ENCODE peak calls at places on chromosomes 11 and 22, in six cellular contexts. F is sigmoid colon, N is fibroblast of pulmonary artery, W is heart left ventricle, G is astrocyte of the spinal cord, S is brain microvascular endothelial cell. C is an unnamed sample.
A peak's percentile ranks its signal among the peaks of the same experiment; 100 is the strongest.

GRCh38 chr22:25176799-25177198 is 22.9 kb upstream of the CRYBB3 start:
- DNase-seq in F (no peak), N (no peak), W (no peak), G (no peak), S (no peak), C (no peak)

GRCh38 chr11:27423125-27423524 is 49.5 kb downstream of the LGR4 start:
- DNase-seq in F (peak; percentile 75), N (peak; percentile 98), W (no peak), G (no peak), S (peak; percentile 17), C (peak; percentile 77)

GRCh38 chr22:30245181-30245984 is 1.2 kb downstream of the LIF start:
- DNase-seq in F (no peak), N (no peak), W (no peak), G (no peak), S (no peak), C (no peak)

GRCh38 chr22:22945195-22945594 is 57.6 kb downstream of the IGLL5 start:
- DNase-seq in F (no peak), N (no peak), W (peak; percentile 7), G (no peak), S (no peak), C (no peak)

GRCh38 chr11:79414644-79415317 is 26.0 kb downstream of the TENM4 start:
- DNase-seq in F (no peak), N (peak; percentile 69), W (no peak), G (peak; percentile 84), S (peak; percentile 52), C (no peak)

GRCh38 chr11:16862733-16863132 is 124.3 kb downstream of the C11orf58 start:
- DNase-seq in F (no peak), N (no peak), W (no peak), G (no peak), S (no peak), C (no peak)

GRCh38 chr22:44537016-44537936 is 39.2 kb upstream of the RTL6 start:
- DNase-seq in F (no peak), N (no peak), W (no peak), G (no peak), S (no peak), C (no peak)

GRCh38 chr11:108788565-108789199 is 123.8 kb downstream of the DDX10 start:
- DNase-seq in F (no peak), N (peak; percentile 66), W (peak; percentile 29), G (peak; percentile 50), S (peak; percentile 50), C (no peak)

GRCh38 chr22:45098056-45098455 is 65.7 kb upstream of the NUP50 start:
- DNase-seq in F (no peak), N (no peak), W (no peak), G (no peak), S (no peak), C (no peak)

GRCh38 chr11:69086152-69086551 is 37.4 kb downstream of the TPCN2 start:
- DNase-seq in F (peak; percentile 93), N (no peak), W (no peak), G (no peak), S (no peak), C (no peak)

GRCh38 chr11:11770274-11770673 is 71.5 kb upstream of the USP47 start:
- DNase-seq in F (no peak), N (no peak), W (no peak), G (no peak), S (no peak), C (no peak)

GRCh38 chr11:10192036-10192435 is 102.0 kb downstream of the SBF2 start:
- DNase-seq in F (no peak), N (no peak), W (no peak), G (no peak), S (no peak), C (no peak)

GRCh38 chr11:45671246-45672171 is 6.1 kb upstream of the CHST1 start:
- DNase-seq in F (peak; percentile 53), N (no peak), W (no peak), G (no peak), S (no peak), C (no peak)

GRCh38 chr22:35629406-35630234 is 12.5 kb upstream of the MB start:
- DNase-seq in F (peak; percentile 91), N (peak; percentile 97), W (peak; percentile 77), G (peak; percentile 98), S (peak; percentile 97), C (peak; percentile 94)

GRCh38 chr11:60316317-60316716 is 10.7 kb upstream of the MS4A6E start:
- DNase-seq in F (no peak), N (no peak), W (no peak), G (no peak), S (no peak), C (no peak)

GRCh38 chr11:1672613-1673400 is 24.2 kb upstream of the KRTAP5-6 start:
- DNase-seq in F (no peak), N (no peak), W (no peak), G (no peak), S (no peak), C (no peak)

GRCh38 chr22:23384899-23385298 is 195.2 kb downstream of the IGLL1 start:
- DNase-seq in F (no peak), N (no peak), W (no peak), G (no peak), S (no peak), C (no peak)

GRCh38 chr11:15989685-15990084 is 366.7 kb downstream of the SOX6 start:
- DNase-seq in F (no peak), N (no peak), W (no peak), G (no peak), S (no peak), C (no peak)

GRCh38 chr11:117807482-117808272 is 10.7 kb upstream of the DSCAML1 start:
- DNase-seq in F (peak; percentile 88), N (peak; percentile 71), W (peak; percentile 89), G (peak; percentile 64), S (peak; percentile 69), C (no peak)

GRCh38 chr11:63501236-63501635 is 4.6 kb upstream of the LGALS12 start:
- DNase-seq in F (no peak), N (no peak), W (no peak), G (no peak), S (no peak), C (no peak)

GRCh38 chr22:41574847-41575381 is 14.1 kb downstream of the CSDC2 start:
- DNase-seq in F (peak; percentile 94), N (no peak), W (peak; percentile 87), G (no peak), S (no peak), C (no peak)

GRCh38 chr11:75576445-75577049 is 14.5 kb downstream of the SERPINH1 start:
- DNase-seq in F (no peak), N (peak; percentile 53), W (no peak), G (peak; percentile 46), S (peak; percentile 56), C (no peak)

GRCh38 chr22:45551310-45552016 is 48.8 kb downstream of the FBLN1 start:
- DNase-seq in F (peak; percentile 88), N (no peak), W (no peak), G (no peak), S (no peak), C (no peak)

GRCh38 chr11:93542753-93543246 is 391 bp downstream of the SMCO4 start:
- DNase-seq in F (peak; percentile 71), N (no peak), W (peak; percentile 78), G (no peak), S (no peak), C (no peak)

GRCh38 chr11:72930011-72930410 is 115.8 kb downstream of the ATG16L2 start:
- DNase-seq in F (no peak), N (peak; percentile 55), W (no peak), G (peak; percentile 32), S (peak; percentile 44), C (no peak)

GRCh38 chr11:19080579-19080993 is 20.1 kb upstream of the MRGPRX2 start:
- DNase-seq in F (no peak), N (peak; percentile 89), W (no peak), G (peak; percentile 92), S (no peak), C (no peak)

GRCh38 chr11:117875397-117876048 is 935 bp downstream of the FXYD6 start:
- DNase-seq in F (peak; percentile 86), N (no peak), W (no peak), G (no peak), S (no peak), C (peak; percentile 72)

GRCh38 chr11:10622957-10623787 is 54.7 kb upstream of the LYVE1 start:
- DNase-seq in F (peak; percentile 74), N (no peak), W (peak; percentile 73), G (no peak), S (no peak), C (peak; percentile 71)

GRCh38 chr11:66172146-66172545 is 96.3 kb upstream of the RAB1B start:
- DNase-seq in F (no peak), N (peak; percentile 50), W (no peak), G (peak; percentile 66), S (peak; percentile 85), C (no peak)

GRCh38 chr22:42632096-42632495 is 8.3 kb downstream of the ATP5MGL start:
- DNase-seq in F (no peak), N (no peak), W (no peak), G (no peak), S (no peak), C (no peak)
- TF ChIP-seq CTCF in F (no peak), N (peak; percentile 35), W (peak; percentile 14), G (peak; percentile 49), S (peak; percentile 70), C (no peak)

DNA sequence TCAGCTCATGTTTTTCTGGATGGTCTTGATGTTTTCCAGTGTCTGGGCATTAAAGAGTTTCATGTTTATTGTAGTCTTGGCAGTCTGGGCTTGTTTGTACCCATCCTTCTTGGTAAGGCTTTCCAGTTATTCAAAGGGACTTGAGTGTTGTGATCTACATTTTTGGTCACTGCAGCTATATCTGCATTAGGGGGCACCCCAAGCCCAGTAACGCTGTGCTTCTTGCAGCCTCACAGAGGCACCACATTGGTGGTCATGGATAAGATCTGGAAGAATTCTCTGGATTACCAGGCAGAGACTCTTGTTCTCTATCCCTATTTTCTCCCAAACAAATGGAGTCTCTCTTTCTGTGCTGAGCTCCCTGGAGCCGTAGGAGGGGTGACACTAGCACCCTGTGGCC is 451.5 kb upstream of the FAT3 start:
- DNase-seq in F (no peak), N (peak; percentile 30), W (no peak), G (no peak), S (no peak), C (no peak)
- TF ChIP-seq CTCF in F (no peak), N (peak; percentile 18), W (no peak), G (peak; percentile 8), S (no peak), C (no peak)

GRCh38 chr11:64875369-64876225 is 2.8 kb downstream of the EHD1 start:
- DNase-seq in F (no peak), N (no peak), W (no peak), G (no peak), S (no peak), C (no peak)

GRCh38 chr11:64878223-64878493 is 263 bp downstream of the EHD1 start:
- DNase-seq in F (no peak), N (no peak), W (no peak), G (no peak), S (peak; percentile 29), C (no peak)

GRCh38 chr11:64877390-64878222 is 815 bp downstream of the EHD1 start:
- DNase-seq in F (no peak), N (no peak), W (no peak), G (no peak), S (no peak), C (no peak)

GRCh38 chr11:64876226-64876750 is 2.1 kb downstream of the EHD1 start:
- DNase-seq in F (no peak), N (no peak), W (no peak), G (no peak), S (no peak), C (no peak)

GRCh38 chr11:64876835-64877341 is 1.5 kb downstream of the EHD1 start:
- DNase-seq in F (no peak), N (peak; percentile 39), W (no peak), G (peak; percentile 35), S (peak; percentile 29), C (no peak)
- TF ChIP-seq CTCF in F (no peak), N (no peak), W (no peak), G (no peak), S (no peak), C (no peak)

GRCh38 chr11:89405629-89406028 is 85.5 kb downstream of the NOX4 start:
- DNase-seq in F (no peak), N (peak; percentile 52), W (no peak), G (peak; percentile 9), S (no peak), C (no peak)
- TF ChIP-seq CTCF in F (no peak), N (peak; percentile 34), W (no peak), G (no peak), S (peak; percentile 30), C (no peak)